ENCODE peak calls at places on chromosomes 5 and 9, in ten cellular contexts. W is OCI-LY7, P is IMR-90, I is GM12865, U is fibroblast of pulmonary artery, X is tibial nerve, T is tibial artery, K is transverse colon, M is astrocyte of the spinal cord, C is fibroblast of lung. G is an unnamed sample.

GRCh38 chr5:7245401-7245800 is 150.5 kb upstream of the ADCY2 start:
- DNase-seq in I (no peak), T (no peak), X (no peak), C (no peak), U (no peak), K (no peak), W (no peak), M (no peak), P (no peak), G (no peak)

GRCh38 chr5:168528521-168529360 is at the start of gene FBLL1:
- DNase-seq in U (peak; percentile 41), C (peak; percentile 43), M (peak; percentile 33), W (no peak), I (no peak), P (peak; percentile 16), X (no peak), K (no peak), T (no peak), G (peak; percentile 42)

GRCh38 chr5:5564884-5565283 is 142.4 kb downstream of the ICE1 start:
- DNase-seq in K (no peak), U (no peak), W (no peak), I (no peak), M (no peak), T (no peak), C (no peak), P (no peak), X (no peak), G (no peak)

GRCh38 chr5:153959134-153959957 is 79.4 kb downstream of the FAM114A2 start:
- DNase-seq in M (peak; percentile 46), K (no peak), X (no peak), U (peak; percentile 35), W (no peak), T (no peak), I (no peak), C (peak; percentile 7), P (peak; percentile 45), G (peak; percentile 38)

GRCh38 chr5:83767409-83767992 is 46.8 kb upstream of the HAPLN1 start:
- DNase-seq in U (no peak), T (no peak), M (peak; percentile 52), W (peak; percentile 22), P (no peak), C (peak; percentile 9), I (no peak), X (no peak), K (no peak), G (peak; percentile 17)

GRCh38 chr5:149322518-149322917 is 22.8 kb upstream of the GRPEL2 start:
- DNase-seq in I (no peak), X (no peak), W (no peak), U (no peak), T (no peak), K (peak; percentile 82), C (no peak), M (no peak), P (no peak), G (no peak)

GRCh38 chr5:138338411-138339085 is 482 bp downstream of the FAM53C start:
- DNase-seq in W (peak; percentile 39), K (no peak), T (no peak), I (no peak), X (no peak), M (no peak), U (no peak), C (no peak), P (no peak), G (no peak)

GRCh38 chr5:132772291-132773070 is 4.6 kb downstream of the SEPTIN8 start:
- DNase-seq in T (no peak), U (no peak), C (no peak), M (no peak), K (no peak), P (no peak), I (no peak), X (no peak), W (no peak), G (peak; percentile 51)

GRCh38 chr5:133222979-133223378 is 171.2 kb downstream of the HSPA4 start:
- DNase-seq in M (no peak), X (no peak), U (peak; percentile 63), I (no peak), T (no peak), W (no peak), C (no peak), K (no peak), P (no peak), G (no peak)

GRCh38 chr9:121445986-121446385 is 53.7 kb downstream of the GGTA1 start:
- DNase-seq in C (no peak), I (peak; percentile 5), M (no peak), W (peak; percentile 16), P (no peak), X (no peak), K (no peak), U (no peak), T (no peak), G (no peak)
- TF ChIP-seq CTCF in C (no peak), I (peak; percentile 3), M (no peak), W (peak; percentile 65), P (no peak), X (no peak), K (no peak), U (no peak), T (no peak), G (no peak)

GRCh38 chr9:4986783-4987182 is 1.7 kb downstream of the JAK2 start:
- DNase-seq in P (no peak), M (no peak), U (no peak), T (no peak), W (peak; percentile 5), I (no peak), X (no peak), C (no peak), K (no peak), G (no peak)
- H3K4me3 ChIP-seq in P (peak overlapping the region; percentile 64), M (peak overlapping the region; percentile 83), U (peak overlapping the region; percentile 83), T (peak overlapping the region; percentile 78), W (peak overlapping the region; percentile 72), I (peak overlapping the region; percentile 86), X (no peak overlapping the region), C (peak overlapping the region; percentile 63), K (peak overlapping the region; percentile 88), G (peak overlapping the region; percentile 70)

DNA sequence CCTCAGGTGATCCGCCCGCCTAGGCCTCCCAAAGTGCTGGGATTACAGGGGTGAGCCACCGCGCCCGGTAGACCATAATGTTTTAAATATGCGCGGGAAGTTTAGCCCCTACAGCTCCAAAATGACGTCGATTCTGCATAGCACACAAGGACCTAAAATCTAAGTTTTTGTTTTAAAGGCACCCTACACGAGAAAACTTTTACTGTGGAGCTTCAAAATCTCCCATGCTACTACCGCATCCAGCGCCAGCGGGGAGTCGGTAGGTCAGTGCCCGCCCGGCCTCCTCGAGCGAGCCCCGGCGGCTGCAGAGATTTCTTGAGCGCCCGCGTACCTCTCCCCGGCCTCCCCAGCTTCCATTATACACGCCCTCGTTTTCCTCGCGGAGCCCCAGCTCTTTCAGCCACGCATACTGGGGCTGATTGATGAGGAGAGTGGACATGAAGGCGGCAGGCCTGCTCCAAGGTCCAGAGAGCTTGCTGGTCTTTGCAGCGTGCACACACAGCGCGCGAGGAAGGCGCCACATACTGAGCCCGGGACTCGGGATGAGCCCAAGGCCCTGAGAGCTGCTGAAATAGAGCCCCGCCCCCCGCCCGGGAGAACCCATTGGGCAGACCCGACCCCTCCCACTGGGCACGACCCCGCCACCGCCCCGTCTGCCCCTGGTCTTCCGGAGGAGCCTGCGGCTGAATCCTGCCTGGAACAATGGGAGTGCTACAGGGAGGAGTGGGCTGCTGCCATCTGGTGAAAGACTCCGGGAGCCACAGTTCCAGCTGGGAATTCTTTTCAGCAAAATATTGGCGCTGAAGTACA is at the start of gene ALDH7A1:
- DNase-seq in X (peak; percentile 82), U (peak; percentile 95), K (peak; percentile 90), T (peak; percentile 95), P (no peak), W (no peak), M (peak; percentile 96), I (peak; percentile 66), C (peak; percentile 95), G (peak; percentile 97)
- TF ChIP-seq CTCF in X (peak; percentile 19), U (peak; percentile 61), K (no peak), T (peak; percentile 26), P (peak; percentile 56), W (no peak), M (peak; percentile 58), I (no peak), C (peak; percentile 55), G (peak; percentile 28)

GRCh38 chr5:115685480-115685879 is 59.6 kb upstream of the TMED7 start:
- DNase-seq in C (no peak), I (no peak), K (no peak), M (no peak), X (no peak), W (no peak), U (no peak), P (no peak), T (no peak), G (no peak)
- H3K4me3 ChIP-seq in C (no peak overlapping the region), I (no peak overlapping the region), K (no peak overlapping the region), M (no peak overlapping the region), X (no peak overlapping the region), W (no peak overlapping the region), U (no peak overlapping the region), P (no peak overlapping the region), T (no peak overlapping the region), G (no peak overlapping the region)

DNA sequence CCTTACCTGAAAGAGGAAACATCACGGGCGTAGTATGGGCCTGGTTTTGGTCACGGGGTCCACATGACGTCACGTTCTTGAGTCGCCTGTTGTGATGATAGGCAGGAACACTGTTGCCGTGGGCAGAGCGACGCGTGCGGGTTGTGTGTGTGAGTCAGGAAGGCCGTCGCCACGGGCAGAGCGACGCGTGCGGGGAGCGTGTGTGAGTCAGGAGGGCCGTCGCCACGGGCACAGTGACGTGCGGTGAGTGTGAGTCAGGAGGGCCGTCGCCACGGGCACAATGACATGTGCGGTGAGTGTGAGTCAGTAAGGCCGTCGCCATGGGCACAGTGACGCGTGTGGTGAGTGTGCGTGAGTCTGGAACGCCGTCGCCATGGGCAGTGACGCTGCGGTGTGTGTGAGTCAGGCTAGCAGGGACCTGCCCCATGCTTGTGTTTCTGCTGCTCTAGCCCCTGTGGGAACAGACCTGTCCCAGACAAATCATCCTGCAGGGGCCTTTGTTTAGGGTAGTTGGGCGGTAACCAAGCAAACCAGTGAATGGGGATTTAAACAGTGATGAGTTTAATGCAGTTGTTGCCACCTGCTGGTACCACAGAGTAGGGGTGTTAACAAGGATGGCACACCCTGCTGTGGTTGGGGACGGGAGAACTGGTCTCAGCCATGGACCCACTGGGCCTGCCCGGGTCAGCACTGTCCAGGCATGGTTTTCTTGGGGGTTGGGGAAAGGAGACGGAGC is 19.8 kb downstream of the TRIP13 start:
- DNase-seq in W (peak; percentile 15), M (peak; percentile 98), K (no peak), P (peak; percentile 96), I (no peak), X (no peak), T (no peak), U (peak; percentile 93), C (peak; percentile 96), G (peak; percentile 97)
- TF ChIP-seq CTCF in W (peak; percentile 37), M (peak; percentile 35), K (no peak), P (peak; percentile 28), I (no peak), X (no peak), T (no peak), U (peak; percentile 21), C (no peak), G (peak; percentile 32)

DNA sequence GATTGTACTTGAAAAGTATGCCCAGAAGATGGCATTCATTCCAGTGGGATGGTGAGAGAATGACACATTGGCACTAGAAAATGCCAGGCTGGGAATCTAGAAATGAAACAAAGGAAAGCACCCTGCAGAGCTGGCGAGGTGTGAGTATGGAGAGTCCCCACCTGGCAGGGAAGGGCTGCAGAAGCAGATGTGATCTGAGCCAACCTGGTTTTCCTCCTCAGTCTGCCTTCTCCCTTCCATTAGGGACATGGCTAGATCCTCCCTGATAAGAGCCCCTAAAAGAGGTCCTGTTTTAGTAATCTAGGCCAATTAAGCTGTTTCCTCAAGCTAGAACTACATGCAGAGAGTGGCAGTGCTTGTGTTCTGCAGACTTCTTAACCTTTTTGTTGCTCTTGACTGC is 24.7 kb upstream of the TNFSF15 start:
- DNase-seq in X (no peak), W (no peak), K (no peak), M (no peak), U (no peak), C (no peak), P (no peak), I (no peak), T (no peak), G (no peak)
- H3K4me3 ChIP-seq in X (no peak overlapping the region), W (no peak overlapping the region), K (no peak overlapping the region), M (no peak overlapping the region), U (no peak overlapping the region), C (no peak overlapping the region), P (no peak overlapping the region), I (no peak overlapping the region), T (no peak overlapping the region), G (no peak overlapping the region)